ENCODE peak calls at places on chromosomes 1 and 21, in ten cellular contexts. P is RWPE1; H is endothelial cell of umbilical vein; W is CD8-positive, alpha-beta memory T cell; J is H9; R is IMR-90; B is H1; I is Panc1; Z is mesendoderm; Q is astrocyte. T is an unnamed sample.

GRCh38 chr1:211420389-211420788 is 71.6 kb downstream of the RD3 start:
- DNase-seq in B (no peak), Q (peak), R (peak), Z (peak), H (no peak), P (no peak), J (no peak), W (no peak), I (no peak), T (no peak)

GRCh38 chr1:25799758-25800537 is at the start of gene SELENON:
- DNase-seq in I (no peak), P (peak), W (peak), J (peak), B (peak), H (peak), R (peak), Q (peak), Z (peak), T (peak)

GRCh38 chr1:176391621-176392020 is 71.4 kb upstream of the PAPPA2 start:
- DNase-seq in H (no peak), W (no peak), Q (no peak), B (no peak), R (no peak), Z (no peak), I (no peak), P (no peak), J (no peak), T (no peak)

GRCh38 chr21:42063578-42064521 is 7.3 kb upstream of the UMODL1 start:
- DNase-seq in B (no peak), R (no peak), Q (no peak), W (peak), P (peak), H (no peak), J (no peak), Z (no peak), I (no peak), T (peak)

GRCh38 chr1:44775930-44776748 is 799 bp downstream of the RPS8 start:
- DNase-seq in H (peak), Z (peak), J (no peak), P (no peak), I (no peak), W (peak), R (no peak), B (no peak), Q (no peak), T (no peak)

GRCh38 chr1:235156745-235157144 is 4.3 kb downstream of the RBM34 start:
- DNase-seq in B (no peak), I (no peak), Z (no peak), R (no peak), W (no peak), Q (no peak), J (no peak), H (no peak), P (no peak), T (no peak)

GRCh38 chr1:114008352-114009041 is 29.2 kb downstream of the OLFML3 start:
- DNase-seq in R (no peak), Z (no peak), J (no peak), Q (peak), W (no peak), P (no peak), B (no peak), H (no peak), I (no peak), T (no peak)

GRCh38 chr1:10510520-10511493 is 36.1 kb downstream of the PEX14 start:
- DNase-seq in H (peak), R (peak), Z (no peak), I (peak), Q (peak), P (peak), J (no peak), B (no peak), W (peak), T (no peak)

GRCh38 chr1:209805875-209806760 is at the start of gene IRF6:
- DNase-seq in H (peak), J (peak), R (peak), B (peak), Z (peak), P (peak), W (peak), I (no peak), Q (peak), T (peak)

DNA sequence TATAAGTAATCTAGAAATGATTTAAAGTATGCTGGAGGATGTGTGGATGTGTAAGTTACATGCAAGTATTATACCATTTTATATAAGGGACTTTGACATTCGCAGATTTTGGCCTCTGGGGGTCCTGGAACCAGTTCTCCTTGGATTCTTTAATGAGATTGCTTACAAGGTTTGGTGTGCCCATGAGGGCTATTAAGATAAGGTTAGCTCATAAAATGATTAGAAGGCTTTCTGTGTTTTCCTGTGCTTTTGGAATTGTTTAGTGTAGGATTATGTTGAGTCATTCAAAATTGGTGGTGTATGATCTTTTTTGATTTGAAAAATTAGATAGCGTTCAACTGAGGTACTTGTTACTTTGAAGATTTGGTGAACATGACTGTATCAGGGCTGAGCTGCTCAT is 5.6 kb downstream of the USP25 start:
- DNase-seq in R (no peak), Z (peak), P (no peak), I (no peak), W (no peak), H (peak), Q (no peak), B (no peak), J (no peak), T (no peak)
- H3K27ac ChIP-seq in R (no peak), Z (no peak), P (no peak), I (no peak), W (no peak), H (peak), Q (no peak), B (no peak), J (no peak), T (no peak)

DNA sequence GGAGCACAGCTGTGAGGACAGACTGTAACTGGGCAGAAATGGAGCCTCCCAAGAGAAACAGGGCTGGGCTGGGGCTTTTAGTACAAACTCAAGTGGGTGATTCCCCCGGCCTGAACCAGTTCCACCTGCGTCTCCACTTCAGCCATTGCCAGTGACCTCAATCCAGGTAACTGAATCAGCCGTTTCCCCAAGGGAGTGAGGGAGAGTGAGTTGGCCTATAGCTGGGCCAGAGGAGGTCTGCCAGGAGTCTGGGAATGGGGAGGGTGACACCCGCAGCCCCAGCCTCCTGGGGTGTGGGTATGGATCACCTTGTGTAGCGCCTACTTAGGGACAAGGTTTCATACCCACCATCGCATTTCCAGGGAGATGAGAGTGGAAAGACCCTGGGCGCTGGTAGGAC is 8.5 kb downstream of the SLC26A9 start:
- DNase-seq in W (no peak), H (no peak), R (no peak), B (no peak), P (peak), I (no peak), Q (no peak), Z (no peak), J (no peak), T (peak)
- H3K27ac ChIP-seq in W (no peak), H (peak), R (no peak), B (no peak), P (no peak), I (no peak), Q (no peak), Z (no peak), J (no peak), T (peak)

GRCh38 chr1:32040711-32041110 is 27.0 kb downstream of the KHDRBS1 start:
- DNase-seq in B (no peak), W (no peak), Z (no peak), R (no peak), P (no peak), Q (no peak), J (no peak), H (no peak), I (no peak), T (no peak)
- H3K27ac ChIP-seq in B (no peak), W (no peak), Z (no peak), R (no peak), P (no peak), Q (no peak), J (no peak), H (no peak), I (no peak), T (no peak)

DNA sequence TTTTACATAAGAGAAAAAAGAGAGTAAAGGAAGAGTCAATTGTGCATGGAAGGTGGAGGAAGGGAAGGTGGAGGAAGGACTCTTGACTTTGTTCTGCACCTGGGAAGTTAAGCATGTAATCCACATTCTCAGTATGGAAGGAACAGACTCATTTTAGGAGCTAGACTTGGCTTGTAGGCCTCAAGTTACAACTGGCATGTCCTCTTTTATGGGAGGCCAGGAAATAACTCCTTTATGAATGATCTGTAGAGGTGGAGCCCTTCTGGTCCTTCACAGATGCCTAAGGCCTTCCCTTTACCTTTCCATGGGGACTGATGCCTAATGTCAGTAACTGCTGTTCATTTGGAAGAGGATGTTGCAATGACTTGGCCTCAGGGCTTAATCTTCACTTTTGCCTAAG is 29.4 kb upstream of the CCSAP start:
- DNase-seq in R (no peak), I (no peak), Z (no peak), W (no peak), H (no peak), Q (no peak), B (no peak), P (no peak), J (no peak), T (no peak)
- H3K27ac ChIP-seq in R (no peak), I (no peak), Z (no peak), W (no peak), H (no peak), Q (no peak), B (no peak), P (no peak), J (no peak), T (no peak)

GRCh38 chr1:81478217-81478616 is 322.5 kb upstream of the ADGRL2 start:
- DNase-seq in W (no peak), Z (peak), P (no peak), R (no peak), Q (no peak), H (no peak), J (no peak), B (no peak), I (no peak), T (peak)
- H3K27ac ChIP-seq in W (no peak), Z (no peak), P (no peak), R (no peak), Q (no peak), H (no peak), J (no peak), B (no peak), I (no peak), T (no peak)

GRCh38 chr1:58575831-58576726 is 973 bp downstream of the TACSTD2 start:
- DNase-seq in J (no peak), Q (no peak), W (no peak), R (no peak), H (peak), P (peak), Z (no peak), I (no peak), B (no peak), T (peak)
- H3K27ac ChIP-seq in J (no peak), Q (no peak), W (no peak), R (no peak), H (peak), P (peak), Z (no peak), I (no peak), B (no peak), T (peak)

GRCh38 chr1:11767932-11768704 is 6.1 kb downstream of the C1orf167 start:
- DNase-seq in Z (no peak), I (no peak), H (no peak), W (no peak), B (no peak), R (no peak), Q (no peak), P (no peak), J (no peak), T (no peak)

GRCh38 chr1:11771481-11772043 is 9.6 kb downstream of the C1orf167 start:
- DNase-seq in H (no peak), Q (no peak), I (no peak), P (no peak), W (no peak), Z (no peak), R (no peak), J (no peak), B (no peak), T (no peak)

GRCh38 chr1:11768821-11769220 is 6.8 kb downstream of the C1orf167 start:
- DNase-seq in I (no peak), Z (peak), B (no peak), R (no peak), P (no peak), H (peak), W (no peak), Q (no peak), J (no peak), T (no peak)

GRCh38 chr1:11769274-11769673 is 7.3 kb downstream of the C1orf167 start:
- DNase-seq in H (no peak), Q (no peak), B (no peak), I (no peak), Z (no peak), R (no peak), W (no peak), J (no peak), P (no peak), T (no peak)

GRCh38 chr1:11770011-11770410 is 8.0 kb downstream of the C1orf167 start:
- DNase-seq in J (no peak), R (no peak), I (no peak), W (no peak), H (no peak), P (no peak), Z (no peak), B (no peak), Q (no peak), T (no peak)
- H3K27ac ChIP-seq in J (no peak), R (no peak), I (no peak), W (no peak), H (no peak), P (no peak), Z (no peak), B (no peak), Q (no peak), T (no peak)

DNA sequence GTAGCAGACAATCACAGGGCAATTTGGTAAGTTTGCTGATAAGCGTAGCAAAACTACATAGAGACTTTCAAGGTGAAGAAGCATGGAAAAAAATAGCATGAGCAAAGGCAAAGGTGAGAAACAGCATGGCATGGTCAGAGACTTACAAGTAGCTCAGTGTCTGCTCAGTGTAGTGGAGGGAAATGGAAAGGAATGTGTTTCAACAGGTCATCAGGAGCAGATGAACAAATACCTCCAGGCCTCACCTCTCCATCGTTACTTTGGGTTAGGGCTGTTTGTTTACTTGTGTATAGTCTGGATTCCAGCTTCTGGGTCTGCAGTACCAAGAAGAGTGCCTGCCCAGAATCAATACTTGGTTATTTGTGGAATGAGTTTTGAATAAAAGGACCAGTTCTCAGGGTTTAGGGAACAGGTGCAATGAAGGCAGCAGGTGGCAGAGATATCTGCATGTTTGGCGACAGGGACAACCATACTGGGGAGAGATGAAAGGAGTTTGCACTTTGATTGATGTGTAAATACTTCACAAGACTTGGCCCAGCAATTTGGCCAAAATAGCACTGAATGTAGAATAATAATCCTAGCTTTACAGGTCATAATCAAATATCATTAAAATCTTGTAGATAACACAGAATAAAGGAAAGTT is 97.0 kb upstream of the FGGY start:
- DNase-seq in W (no peak), B (no peak), Z (no peak), P (no peak), H (no peak), Q (no peak), R (no peak), I (no peak), J (no peak), T (no peak)
- H3K27ac ChIP-seq in W (no peak), B (no peak), Z (no peak), P (no peak), H (no peak), Q (no peak), R (no peak), I (no peak), J (no peak), T (no peak)

GRCh38 chr1:58813801-58814200 is 30.0 kb upstream of the JUN start:
- DNase-seq in Z (peak), W (no peak), P (no peak), J (no peak), R (no peak), H (no peak), I (no peak), Q (no peak), B (no peak), T (no peak)

GRCh38 chr1:58813361-58813760 is 29.5 kb upstream of the JUN start:
- DNase-seq in B (no peak), H (no peak), W (no peak), Z (no peak), I (no peak), J (no peak), P (no peak), R (peak), Q (peak), T (no peak)

GRCh38 chr1:58814251-58815068 is 30.6 kb upstream of the JUN start:
- DNase-seq in P (peak), J (peak), I (no peak), Z (peak), B (peak), H (peak), W (no peak), R (peak), Q (peak), T (peak)

GRCh38 chr1:58812468-58812867 is 28.6 kb upstream of the JUN start:
- DNase-seq in I (no peak), P (no peak), H (peak), W (no peak), R (no peak), B (no peak), J (no peak), Z (no peak), Q (no peak), T (no peak)

DNA sequence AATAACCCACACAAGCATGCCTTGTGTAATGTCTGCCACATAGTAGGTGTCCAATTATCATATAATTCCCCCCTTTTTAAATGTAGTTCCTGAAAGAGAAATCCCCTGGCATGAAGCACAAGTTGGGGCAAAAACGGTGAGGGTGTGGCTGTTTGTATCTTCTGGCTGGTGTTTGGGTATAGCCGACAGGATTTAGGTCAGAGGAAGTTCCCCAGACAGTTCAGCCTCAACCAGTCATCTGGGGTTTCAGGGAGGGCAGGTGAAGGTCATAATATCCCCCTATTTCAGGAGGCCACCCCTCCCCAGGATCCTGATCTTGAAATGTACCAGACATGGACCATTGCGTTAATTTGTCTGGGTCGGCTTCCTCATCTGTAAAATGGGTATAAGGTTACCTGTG is 29.1 kb upstream of the JUN start:
- DNase-seq in J (no peak), P (no peak), B (no peak), Z (no peak), H (no peak), I (no peak), Q (no peak), W (peak), R (no peak), T (no peak)
- H3K27ac ChIP-seq in J (no peak), P (peak), B (no peak), Z (no peak), H (no peak), I (peak), Q (no peak), W (peak), R (no peak), T (peak)

GRCh38 chr1:145935708-145936107 is 8.4 kb upstream of the RBM8A start:
- DNase-seq in Q (no peak), B (no peak), I (no peak), Z (no peak), W (no peak), P (no peak), R (no peak), H (no peak), J (no peak), T (no peak)
- H3K27ac ChIP-seq in Q (no peak), B (no peak), I (no peak), Z (no peak), W (no peak), P (no peak), R (no peak), H (no peak), J (no peak), T (no peak)